ENCODE peak calls at places on chromosome 1, in seven cellular contexts. U is H9, Q is IMR-90, O is fibroblast of lung, M is mammary epithelial cell, T is neural progenitor cell, B is PC-3. G is an unnamed sample. For H3K4me1 and H4K20me1, the result is how much of the 10 kb centered on the place peaks cover.

GRCh38 chr1:212600980-212601379 is 7.6 kb upstream of the ATF3 start:
- DNase-seq in O (no peak), M (peak), B (peak), Q (no peak), T (no peak), U (no peak), G (no peak)

GRCh38 chr1:3785045-3785444 is 11.3 kb downstream of the LRRC47 start:
- DNase-seq in O (no peak), U (no peak), Q (no peak), B (no peak), T (no peak), M (no peak), G (no peak)

GRCh38 chr1:231016234-231016633 is 23.8 kb downstream of the FAM89A start:
- DNase-seq in B (peak), Q (no peak), U (no peak), T (no peak), M (peak), O (no peak), G (no peak)

GRCh38 chr1:45892068-45892785 is 88.8 kb downstream of the MAST2 start:
- DNase-seq in Q (peak), M (peak), T (no peak), B (peak), O (peak), U (no peak), G (no peak)

GRCh38 chr1:206506803-206507394 is 432 bp upstream of the RASSF5 start:
- DNase-seq in U (no peak), T (peak), O (no peak), B (no peak), M (no peak), Q (no peak), G (no peak)

GRCh38 chr1:150995896-150996295 is 10.8 kb downstream of the MINDY1 start:
- DNase-seq in M (no peak), Q (no peak), T (peak), U (peak), B (peak), O (no peak), G (no peak)

GRCh38 chr1:235683653-235684052 is 34.1 kb upstream of the GNG4 start:
- DNase-seq in B (no peak), O (no peak), M (no peak), Q (peak), T (no peak), U (no peak), G (no peak)

GRCh38 chr1:36603461-36603860 is 120.7 kb upstream of the CSF3R start:
- DNase-seq in M (no peak), T (peak), O (no peak), Q (no peak), B (peak), U (no peak), G (no peak)

GRCh38 chr1:166947398-166948043 is 27.8 kb downstream of the ILDR2 start:
- DNase-seq in U (peak), Q (peak), T (peak), O (peak), B (no peak), M (peak), G (no peak)

DNA sequence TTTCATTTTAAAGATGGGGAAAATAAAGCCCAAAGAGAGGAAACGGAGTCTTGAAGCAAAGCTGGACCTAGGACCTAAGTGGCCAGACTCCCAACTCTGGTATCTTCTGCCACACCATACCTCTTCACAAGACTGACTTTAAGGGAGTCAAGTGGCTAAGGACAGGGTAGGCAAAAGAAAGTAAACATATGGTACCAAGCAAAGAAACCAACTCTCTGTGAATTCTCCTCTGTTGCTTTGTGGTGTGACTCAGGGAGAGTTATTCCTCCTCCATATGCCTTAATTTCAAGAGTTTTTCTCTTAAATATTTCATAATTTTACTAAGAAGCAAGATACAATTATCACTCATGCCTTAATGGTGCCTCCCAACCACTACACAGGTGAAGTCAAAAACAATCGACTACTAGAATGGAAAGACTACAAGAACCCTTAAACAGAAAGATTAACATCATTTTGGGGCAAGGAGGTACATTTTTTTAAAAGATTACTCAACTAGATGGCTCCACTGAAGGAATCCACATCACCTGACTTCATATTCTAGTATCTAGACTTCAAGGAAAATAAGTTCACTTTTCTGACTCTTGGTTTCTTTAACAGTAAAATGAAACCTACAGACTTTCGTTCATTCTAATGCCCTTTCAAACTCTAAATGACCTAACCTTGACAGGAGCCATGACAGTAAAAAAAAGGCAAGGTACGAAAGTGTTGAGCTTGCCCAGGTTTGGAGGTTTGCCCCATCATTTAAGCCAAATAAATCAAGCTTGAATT is 44.2 kb downstream of the LUZP1 start:
- DNase-seq in M (no peak), Q (no peak), O (no peak), T (no peak), U (no peak), B (no peak), G (no peak)
- H3K4me1 ChIP-seq in M (under half), Q (under half), O (under half), T (under half), U (under half), B (under half), G (under half)

DNA sequence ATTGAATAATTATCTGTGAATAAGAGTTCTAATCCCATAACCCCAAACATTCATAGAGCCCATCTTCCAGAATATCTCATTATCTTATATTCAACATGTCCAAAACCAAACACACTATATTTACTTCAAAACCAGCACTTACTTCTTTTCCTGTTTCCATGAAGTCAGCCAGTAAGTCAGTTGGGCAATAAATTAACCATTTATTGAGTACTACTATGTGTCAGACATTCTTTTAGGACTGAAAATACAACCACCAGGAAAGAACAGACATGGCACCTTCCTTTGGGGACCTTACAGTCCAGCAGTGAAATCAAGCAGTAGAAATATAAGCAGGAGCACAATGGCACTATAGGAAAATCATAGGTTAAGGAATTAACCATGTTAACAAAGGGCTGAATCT is 8.8 kb downstream of the AK5 start:
- DNase-seq in B (no peak), U (no peak), M (no peak), O (no peak), Q (no peak), T (no peak), G (no peak)
- H3K9ac ChIP-seq in B (no peak), U (no peak), M (no peak), O (no peak), Q (no peak), T (no peak), G (no peak)

GRCh38 chr1:32195972-32196823 is 4.2 kb upstream of the CCDC28B start:
- DNase-seq in O (no peak), M (no peak), U (no peak), Q (peak), T (no peak), B (no peak), G (no peak)

GRCh38 chr1:32195531-32195930 is 4.9 kb upstream of the CCDC28B start:
- DNase-seq in Q (no peak), O (no peak), M (no peak), B (no peak), T (no peak), U (no peak), G (no peak)

GRCh38 chr1:32192220-32192948 is 8.0 kb upstream of the CCDC28B start:
- DNase-seq in U (no peak), B (no peak), M (no peak), O (no peak), Q (no peak), T (no peak), G (no peak)

GRCh38 chr1:32197074-32197473 is 3.3 kb upstream of the CCDC28B start:
- DNase-seq in T (no peak), B (no peak), Q (no peak), U (no peak), M (no peak), O (no peak), G (no peak)

DNA sequence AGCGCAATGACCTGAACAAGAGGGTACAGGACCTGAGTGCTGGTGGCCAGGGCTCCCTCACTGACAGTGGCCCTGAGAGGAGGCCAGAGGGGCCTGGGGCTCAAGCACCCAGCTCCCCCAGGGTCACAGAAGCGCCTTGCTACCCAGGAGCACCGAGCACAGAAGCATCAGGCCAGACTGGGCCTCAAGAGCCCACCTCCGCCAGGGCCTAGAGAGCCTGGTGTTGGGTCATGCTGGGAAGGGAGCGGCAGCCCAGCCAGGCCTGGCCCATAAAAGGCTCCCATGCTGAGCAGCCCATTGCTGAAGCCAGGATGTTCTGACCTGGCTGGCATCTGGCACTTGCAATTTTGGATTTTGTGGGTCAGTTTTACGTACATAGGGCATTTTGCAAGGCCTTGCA is 5.4 kb upstream of the CCDC28B start:
- DNase-seq in T (no peak), M (no peak), U (no peak), B (no peak), O (no peak), Q (no peak), G (no peak)
- H4K20me1 ChIP-seq in T (under half), M (under half), U (under half), B (under half), O (under half), Q (under half), G (under half)

GRCh38 chr1:159933347-159933746 is 8.0 kb upstream of the TAGLN2 start:
- DNase-seq in Q (no peak), M (peak), O (no peak), B (peak), U (no peak), T (no peak), G (no peak)
- H3K4me1 ChIP-seq in Q (under half), M (under half), O (under half), B (under half), U (under half), T (under half), G (under half)

GRCh38 chr1:27774654-27775053 is 1.6 kb downstream of the STX12 start:
- DNase-seq in B (no peak), U (no peak), Q (no peak), M (no peak), T (no peak), O (no peak), G (no peak)

GRCh38 chr1:27773732-27774445 is 870 bp downstream of the STX12 start:
- DNase-seq in U (no peak), T (no peak), O (peak), Q (peak), M (peak), B (peak), G (peak)

GRCh38 chr1:27772071-27772470 is 948 bp upstream of the STX12 start:
- DNase-seq in O (peak), U (no peak), M (no peak), Q (no peak), B (no peak), T (no peak), G (peak)

GRCh38 chr1:27772932-27773731 is at the start of gene STX12:
- DNase-seq in U (peak), T (peak), Q (peak), O (peak), M (peak), B (peak), G (peak)

GRCh38 chr1:27772581-27772931 is 463 bp upstream of the STX12 start:
- DNase-seq in B (no peak), T (no peak), U (no peak), Q (no peak), M (no peak), O (no peak), G (no peak)
- H3K9ac ChIP-seq in B (peak), T (no peak), U (peak), Q (peak), M (peak), O (peak), G (peak)

DNA sequence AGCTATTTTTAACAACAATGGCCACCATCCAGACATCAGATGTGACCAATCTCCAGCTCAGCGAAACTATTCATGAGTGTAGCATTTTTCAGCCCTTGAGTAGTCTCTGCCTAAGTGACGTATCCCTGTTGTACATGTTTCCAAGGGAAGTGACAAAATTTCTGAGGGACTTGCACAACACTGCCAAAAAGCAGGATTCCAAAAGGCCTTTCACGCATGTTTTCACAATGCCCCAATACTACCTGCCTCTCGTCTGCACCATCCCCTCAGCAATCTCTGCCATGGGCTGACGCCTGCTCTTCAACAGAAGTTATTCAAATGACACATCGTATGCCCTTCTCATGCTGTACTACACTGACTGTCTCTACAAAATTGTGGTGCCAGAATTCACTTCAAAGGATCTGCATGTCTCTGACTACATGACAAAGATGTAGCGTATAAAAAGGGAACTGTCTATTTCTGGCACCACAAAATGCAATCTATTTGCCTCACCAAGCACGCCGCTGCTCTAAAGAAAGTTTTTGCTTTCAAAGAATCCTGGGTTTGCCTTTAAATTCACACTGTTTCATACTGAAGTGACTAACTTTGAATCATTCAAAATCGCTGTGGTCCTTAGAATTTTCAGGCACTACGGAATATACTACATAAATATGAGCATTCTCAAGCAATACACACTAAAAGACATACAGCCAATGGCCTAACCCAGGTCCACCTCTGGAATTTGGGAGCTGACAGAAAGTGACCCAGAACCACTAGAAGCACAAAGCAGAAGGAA is 32.9 kb downstream of the JAK1 start:
- DNase-seq in M (peak), O (peak), U (no peak), B (peak), Q (peak), T (no peak), G (peak)
- H4K20me1 ChIP-seq in M (under half), O (under half), U (under half), B (under half), Q (under half), T (under half), G (half or more)

DNA sequence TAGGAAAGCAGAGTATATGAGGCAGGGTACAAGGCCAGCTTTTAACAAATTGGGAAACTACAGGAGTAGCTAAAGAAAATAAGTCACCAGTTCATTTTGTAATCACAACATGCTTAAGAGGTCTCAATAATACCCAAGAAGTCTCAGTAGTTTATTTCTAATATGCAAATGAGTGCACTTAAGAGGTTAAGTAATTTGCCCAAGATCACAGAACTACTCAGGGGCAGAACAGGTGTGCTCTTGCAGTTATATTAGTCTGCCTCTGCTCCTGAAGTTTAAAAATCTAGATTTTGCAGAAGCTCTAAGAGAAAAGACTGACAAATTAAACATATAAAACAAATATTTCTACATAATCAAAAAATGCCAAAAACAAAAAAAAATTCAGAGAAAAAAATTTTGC is 6.9 kb downstream of the EPS15 start:
- DNase-seq in U (no peak), Q (no peak), M (no peak), O (no peak), B (no peak), T (no peak), G (peak)
- H3K4me1 ChIP-seq in U (under half), Q (under half), M (under half), O (under half), B (under half), T (under half), G (half or more)

GRCh38 chr1:162732094-162732493 is 58.4 kb upstream of the HSD17B7 start:
- DNase-seq in U (no peak), O (no peak), Q (no peak), B (no peak), M (no peak), T (peak), G (no peak)
- H3K9ac ChIP-seq in U (no peak), O (no peak), Q (no peak), B (no peak), M (no peak), T (no peak), G (no peak)

G was measured in Karpas-422.